ENCODE peak calls at places on chromosomes 5 and 9, in six cellular contexts. One of them, this sample, is unnamed. For H3K27me3, the result is how much of the 10 kb centered on the place peaks cover.

GRCh38 chr5:3121813-3122212 is 370.3 kb upstream of the IRX2 start:
- DNase-seq in HL-60: no peak
- DNase-seq in fibroblast of lung: no peak
- DNase-seq in dorsolateral prefrontal cortex: no peak
- DNase-seq in HepG2: no peak
- DNase-seq in heart left ventricle: no peak
- DNase-seq in this sample: no peak

GRCh38 chr9:122332083-122332482 is 38.7 kb upstream of the PTGS1 start:
- DNase-seq in HL-60: peak
- DNase-seq in fibroblast of lung: no peak
- DNase-seq in dorsolateral prefrontal cortex: no peak
- DNase-seq in HepG2: no peak
- DNase-seq in heart left ventricle: no peak
- DNase-seq in this sample: no peak

GRCh38 chr5:149438711-149439132 is 59.6 kb upstream of the IL17B start:
- DNase-seq in HL-60: no peak
- DNase-seq in fibroblast of lung: no peak
- DNase-seq in dorsolateral prefrontal cortex: no peak
- DNase-seq in HepG2: no peak
- DNase-seq in heart left ventricle: no peak
- DNase-seq in this sample: no peak

GRCh38 chr5:113250341-113250953 is 184.3 kb downstream of the TSSK1B start:
- DNase-seq in HL-60: no peak
- DNase-seq in fibroblast of lung: peak
- DNase-seq in dorsolateral prefrontal cortex: no peak
- DNase-seq in HepG2: no peak
- DNase-seq in heart left ventricle: peak
- DNase-seq in this sample: peak

GRCh38 chr9:110776207-110776606 is 107.6 kb downstream of the MUSK start:
- DNase-seq in HL-60: no peak
- DNase-seq in fibroblast of lung: peak
- DNase-seq in dorsolateral prefrontal cortex: no peak
- DNase-seq in HepG2: no peak
- DNase-seq in heart left ventricle: no peak
- DNase-seq in this sample: no peak

GRCh38 chr9:136979769-136980587 is 2.7 kb downstream of the PTGDS start:
- DNase-seq in HL-60: no peak
- DNase-seq in fibroblast of lung: no peak
- DNase-seq in dorsolateral prefrontal cortex: no peak
- DNase-seq in HepG2: peak
- DNase-seq in heart left ventricle: peak
- DNase-seq in this sample: no peak

GRCh38 chr9:38388283-38389223 is 3.9 kb upstream of the ALDH1B1 start:
- DNase-seq in HL-60: no peak
- DNase-seq in fibroblast of lung: peak
- DNase-seq in dorsolateral prefrontal cortex: no peak
- DNase-seq in HepG2: peak
- DNase-seq in heart left ventricle: no peak
- DNase-seq in this sample: no peak

GRCh38 chr5:83967417-83967816 is 246.8 kb upstream of the HAPLN1 start:
- DNase-seq in HL-60: no peak
- DNase-seq in fibroblast of lung: peak
- DNase-seq in dorsolateral prefrontal cortex: no peak
- DNase-seq in HepG2: no peak
- DNase-seq in heart left ventricle: no peak
- DNase-seq in this sample: no peak

GRCh38 chr9:68750179-68750685 is 45.2 kb downstream of the PIP5K1B start:
- DNase-seq in HL-60: no peak
- DNase-seq in fibroblast of lung: no peak
- DNase-seq in dorsolateral prefrontal cortex: no peak
- DNase-seq in HepG2: no peak
- DNase-seq in heart left ventricle: no peak
- DNase-seq in this sample: no peak

GRCh38 chr5:173746050-173746449 is 129.6 kb upstream of the BOD1 start:
- DNase-seq in HL-60: no peak
- DNase-seq in fibroblast of lung: no peak
- DNase-seq in dorsolateral prefrontal cortex: no peak
- DNase-seq in HepG2: peak
- DNase-seq in heart left ventricle: no peak
- DNase-seq in this sample: no peak

GRCh38 chr5:122723606-122724352 is 51.1 kb upstream of the SNX2 start:
- DNase-seq in HL-60: no peak
- DNase-seq in fibroblast of lung: peak
- DNase-seq in dorsolateral prefrontal cortex: no peak
- DNase-seq in HepG2: no peak
- DNase-seq in heart left ventricle: no peak
- DNase-seq in this sample: no peak

GRCh38 chr9:88820055-88820454 is 171.2 kb upstream of the S1PR3 start:
- DNase-seq in HL-60: no peak
- DNase-seq in fibroblast of lung: no peak
- DNase-seq in dorsolateral prefrontal cortex: no peak
- DNase-seq in HepG2: no peak
- DNase-seq in heart left ventricle: no peak
- DNase-seq in this sample: no peak

GRCh38 chr5:32770444-32770843 is 59.3 kb downstream of the NPR3 start:
- DNase-seq in HL-60: no peak
- DNase-seq in fibroblast of lung: no peak
- DNase-seq in dorsolateral prefrontal cortex: no peak
- DNase-seq in HepG2: no peak
- DNase-seq in heart left ventricle: no peak
- DNase-seq in this sample: peak

GRCh38 chr9:76827286-76828080 is 63.2 kb downstream of the PCA3 start:
- DNase-seq in HL-60: no peak
- DNase-seq in fibroblast of lung: no peak
- DNase-seq in dorsolateral prefrontal cortex: no peak
- DNase-seq in HepG2: no peak
- DNase-seq in heart left ventricle: no peak
- DNase-seq in this sample: no peak

GRCh38 chr5:178131446-178131996 is 707 bp downstream of the RMND5B start:
- DNase-seq in HL-60: no peak
- DNase-seq in fibroblast of lung: no peak
- DNase-seq in dorsolateral prefrontal cortex: no peak
- DNase-seq in HepG2: no peak
- DNase-seq in heart left ventricle: no peak
- DNase-seq in this sample: no peak

GRCh38 chr5:151238303-151238741 is 14.4 kb upstream of the CCDC69 start:
- DNase-seq in HL-60: no peak
- DNase-seq in fibroblast of lung: no peak
- DNase-seq in dorsolateral prefrontal cortex: no peak
- DNase-seq in HepG2: no peak
- DNase-seq in heart left ventricle: peak
- DNase-seq in this sample: no peak

GRCh38 chr5:148780711-148781110 is 45.7 kb upstream of the ADRB2 start:
- DNase-seq in HL-60: no peak
- DNase-seq in fibroblast of lung: no peak
- DNase-seq in dorsolateral prefrontal cortex: no peak
- DNase-seq in HepG2: no peak
- DNase-seq in heart left ventricle: no peak
- DNase-seq in this sample: no peak

GRCh38 chr5:81424728-81425127 is 30.8 kb upstream of the ACOT12 start:
- DNase-seq in HL-60: no peak
- DNase-seq in fibroblast of lung: peak
- DNase-seq in dorsolateral prefrontal cortex: no peak
- DNase-seq in HepG2: no peak
- DNase-seq in heart left ventricle: no peak
- DNase-seq in this sample: no peak

GRCh38 chr9:109108318-109108717 is 11.4 kb downstream of the TMEM245 start:
- DNase-seq in HL-60: no peak
- DNase-seq in fibroblast of lung: peak
- DNase-seq in dorsolateral prefrontal cortex: no peak
- DNase-seq in HepG2: no peak
- DNase-seq in heart left ventricle: no peak
- DNase-seq in this sample: no peak

GRCh38 chr9:126692041-126692758 is 78.5 kb downstream of the LMX1B start:
- DNase-seq in HL-60: no peak
- DNase-seq in fibroblast of lung: no peak
- DNase-seq in dorsolateral prefrontal cortex: no peak
- DNase-seq in HepG2: no peak
- DNase-seq in heart left ventricle: no peak
- DNase-seq in this sample: no peak
- H3K27me3 ChIP-seq in HL-60: under half
- H3K27me3 ChIP-seq in fibroblast of lung: under half
- H3K27me3 ChIP-seq in dorsolateral prefrontal cortex: under half
- H3K27me3 ChIP-seq in HepG2: half or more
- H3K27me3 ChIP-seq in heart left ventricle: under half
- H3K27me3 ChIP-seq in this sample: under half

GRCh38 chr9:1050125-1050895 is at the start of gene DMRT2:
- DNase-seq in HL-60: no peak
- DNase-seq in fibroblast of lung: peak
- DNase-seq in dorsolateral prefrontal cortex: peak
- DNase-seq in HepG2: peak
- DNase-seq in heart left ventricle: peak
- DNase-seq in this sample: peak

GRCh38 chr9:1049641-1050040 is 516 bp upstream of the DMRT2 start:
- DNase-seq in HL-60: no peak
- DNase-seq in fibroblast of lung: no peak
- DNase-seq in dorsolateral prefrontal cortex: no peak
- DNase-seq in HepG2: no peak
- DNase-seq in heart left ventricle: no peak
- DNase-seq in this sample: no peak

GRCh38 chr9:1047605-1048235 is 2.4 kb upstream of the DMRT2 start:
- DNase-seq in HL-60: no peak
- DNase-seq in fibroblast of lung: peak
- DNase-seq in dorsolateral prefrontal cortex: no peak
- DNase-seq in HepG2: no peak
- DNase-seq in heart left ventricle: peak
- DNase-seq in this sample: no peak

GRCh38 chr9:1046639-1047604 is 3.2 kb upstream of the DMRT2 start:
- DNase-seq in HL-60: no peak
- DNase-seq in fibroblast of lung: no peak
- DNase-seq in dorsolateral prefrontal cortex: no peak
- DNase-seq in HepG2: no peak
- DNase-seq in heart left ventricle: no peak
- DNase-seq in this sample: no peak

GRCh38 chr9:1048853-1049252 is 1.3 kb upstream of the DMRT2 start:
- DNase-seq in HL-60: no peak
- DNase-seq in fibroblast of lung: no peak
- DNase-seq in dorsolateral prefrontal cortex: no peak
- DNase-seq in HepG2: no peak
- DNase-seq in heart left ventricle: no peak
- DNase-seq in this sample: no peak
- H3K27me3 ChIP-seq in HL-60: half or more
- H3K27me3 ChIP-seq in fibroblast of lung: under half
- H3K27me3 ChIP-seq in dorsolateral prefrontal cortex: half or more
- H3K27me3 ChIP-seq in HepG2: under half
- H3K27me3 ChIP-seq in heart left ventricle: half or more
- H3K27me3 ChIP-seq in this sample: under half

DNA sequence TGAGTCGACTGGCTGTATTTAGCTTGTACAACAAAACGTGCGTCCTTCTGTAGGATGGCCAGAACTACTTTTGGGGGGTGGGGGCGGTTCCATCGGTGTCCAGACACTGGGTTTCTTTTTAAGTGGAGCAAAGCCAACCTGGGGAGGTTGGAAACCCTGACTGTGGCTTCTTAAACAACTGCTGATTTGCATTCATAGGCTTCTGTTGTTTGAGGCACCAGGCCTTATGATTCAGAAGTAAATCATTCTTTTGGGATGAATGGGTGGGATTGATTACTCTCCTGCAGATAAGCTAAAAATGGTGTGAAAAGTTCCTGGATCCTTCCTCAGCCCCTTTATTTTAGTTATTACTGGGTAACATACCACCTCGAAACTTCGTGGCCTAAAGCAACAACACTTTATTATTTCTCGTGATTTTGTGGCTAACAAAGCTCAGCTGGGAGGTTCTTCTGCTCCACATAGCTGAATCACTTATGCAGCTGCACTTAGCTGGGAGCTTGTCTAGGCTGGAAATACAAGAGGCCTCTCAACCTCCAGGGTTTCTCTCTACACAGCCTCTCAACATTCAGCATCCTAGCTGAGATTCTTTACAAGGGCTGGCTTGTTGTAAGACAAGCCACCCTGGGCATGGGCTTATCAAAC is 12.2 kb upstream of the SMIM32 start:
- DNase-seq in HL-60: no peak
- DNase-seq in fibroblast of lung: no peak
- DNase-seq in dorsolateral prefrontal cortex: no peak
- DNase-seq in HepG2: no peak
- DNase-seq in heart left ventricle: no peak
- DNase-seq in this sample: no peak
- H3K27me3 ChIP-seq in HL-60: under half
- H3K27me3 ChIP-seq in fibroblast of lung: under half
- H3K27me3 ChIP-seq in dorsolateral prefrontal cortex: under half
- H3K27me3 ChIP-seq in HepG2: under half
- H3K27me3 ChIP-seq in heart left ventricle: under half
- H3K27me3 ChIP-seq in this sample: under half

GRCh38 chr9:133528001-133528886 is 3.5 kb upstream of the MYMK start:
- DNase-seq in HL-60: no peak
- DNase-seq in fibroblast of lung: no peak
- DNase-seq in dorsolateral prefrontal cortex: no peak
- DNase-seq in HepG2: no peak
- DNase-seq in heart left ventricle: no peak
- DNase-seq in this sample: no peak
- H3K27me3 ChIP-seq in HL-60: under half
- H3K27me3 ChIP-seq in fibroblast of lung: under half
- H3K27me3 ChIP-seq in dorsolateral prefrontal cortex: under half
- H3K27me3 ChIP-seq in HepG2: half or more
- H3K27me3 ChIP-seq in heart left ventricle: under half
- H3K27me3 ChIP-seq in this sample: under half

DNA sequence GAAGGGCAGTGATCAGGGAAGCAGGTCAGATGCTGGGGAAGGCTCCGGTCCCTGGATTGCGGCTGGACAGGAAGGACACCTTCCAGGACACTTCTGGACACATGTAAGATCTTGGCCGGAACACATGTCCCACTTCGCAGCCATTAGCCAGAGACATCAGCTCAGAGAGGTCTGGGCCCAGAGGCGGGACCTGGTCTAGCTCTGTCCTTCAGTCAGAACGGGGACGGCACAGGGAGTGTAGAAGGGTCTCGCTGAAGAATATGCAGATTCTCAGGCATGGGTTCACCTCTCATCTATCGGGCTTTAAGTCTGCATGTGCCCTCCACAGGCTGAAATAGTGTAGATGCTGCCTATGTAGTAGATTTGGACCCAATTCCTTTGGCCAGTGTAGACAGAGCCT is 73.3 kb downstream of the NTNG2 start:
- DNase-seq in HL-60: no peak
- DNase-seq in fibroblast of lung: no peak
- DNase-seq in dorsolateral prefrontal cortex: no peak
- DNase-seq in HepG2: no peak
- DNase-seq in heart left ventricle: no peak
- DNase-seq in this sample: no peak
- H3K27me3 ChIP-seq in HL-60: under half
- H3K27me3 ChIP-seq in fibroblast of lung: under half
- H3K27me3 ChIP-seq in dorsolateral prefrontal cortex: under half
- H3K27me3 ChIP-seq in HepG2: half or more
- H3K27me3 ChIP-seq in heart left ventricle: under half
- H3K27me3 ChIP-seq in this sample: under half

GRCh38 chr9:123978981-123979380 is 32.6 kb upstream of the LHX2 start:
- DNase-seq in HL-60: no peak
- DNase-seq in fibroblast of lung: no peak
- DNase-seq in dorsolateral prefrontal cortex: no peak
- DNase-seq in HepG2: no peak
- DNase-seq in heart left ventricle: no peak
- DNase-seq in this sample: no peak
- H3K27me3 ChIP-seq in HL-60: under half
- H3K27me3 ChIP-seq in fibroblast of lung: under half
- H3K27me3 ChIP-seq in dorsolateral prefrontal cortex: under half
- H3K27me3 ChIP-seq in HepG2: half or more
- H3K27me3 ChIP-seq in heart left ventricle: under half
- H3K27me3 ChIP-seq in this sample: under half

This sample was measured in body of pancreas.